ENCODE peak calls at places on chromosomes 11 and 22, in nine cellular contexts. D is A549, K is right atrium auricular region, J is ovary, H is iPS DF 6.9, O is neuronal stem cell, F is uterus, V is left ventricle myocardium inferior, Z is psoas muscle. Y is an unnamed sample. For H3K4me1, the result is how much of the 10 kb centered on the place peaks cover.

GRCh38 chr11:92886243-92886905 is 83.1 kb upstream of the MTNR1B start:
- DNase-seq in H (peak), J (no peak), Z (no peak), O (peak), K (no peak), V (no peak), D (peak), F (peak), Y (peak)

GRCh38 chr11:62788991-62789390 is 1.8 kb downstream of the TMEM179B start:
- DNase-seq in Z (no peak), O (no peak), D (peak), H (no peak), F (no peak), J (no peak), V (no peak), K (no peak), Y (no peak)

GRCh38 chr22:20027966-20028854 is 7.3 kb downstream of the TANGO2 start:
- DNase-seq in O (no peak), F (no peak), H (no peak), V (no peak), K (no peak), D (peak), J (no peak), Z (no peak), Y (no peak)

GRCh38 chr11:65014146-65014960 is at the start of gene ARL2:
- DNase-seq in H (no peak), F (no peak), Z (no peak), O (no peak), D (no peak), J (no peak), K (peak), V (no peak), Y (peak)

GRCh38 chr11:32052218-32052617 is 38.7 kb upstream of the RCN1 start:
- DNase-seq in J (peak), D (peak), F (peak), H (no peak), O (peak), Z (peak), V (no peak), K (peak), Y (peak)

GRCh38 chr22:46145361-46145851 is 4.9 kb upstream of the PPARA start:
- DNase-seq in D (no peak), F (no peak), Z (no peak), V (no peak), O (no peak), J (no peak), K (no peak), H (no peak), Y (no peak)

GRCh38 chr11:13016415-13016814 is 7.3 kb downstream of the RASSF10 start:
- DNase-seq in Z (no peak), H (no peak), K (no peak), F (no peak), D (peak), O (no peak), J (no peak), V (no peak), Y (peak)

GRCh38 chr11:76288166-76288978 is 82.1 kb upstream of the WNT11 start:
- DNase-seq in J (no peak), D (no peak), K (no peak), F (no peak), O (no peak), H (no peak), Z (no peak), V (no peak), Y (no peak)

GRCh38 chr22:37990302-37990701 is 5.9 kb upstream of the SOX10 start:
- DNase-seq in V (peak), F (no peak), K (no peak), Z (no peak), D (no peak), J (no peak), H (no peak), O (no peak), Y (no peak)

GRCh38 chr22:23086787-23087186 is 16.5 kb downstream of the GNAZ start:
- DNase-seq in H (no peak), K (no peak), F (no peak), Z (no peak), D (no peak), J (no peak), O (no peak), V (no peak), Y (no peak)

GRCh38 chr11:61787928-61788491 is 4.4 kb downstream of the TMEM258 start:
- DNase-seq in D (peak), V (no peak), H (peak), K (no peak), Z (no peak), F (peak), O (peak), J (no peak), Y (peak)

GRCh38 chr22:35622132-35622913 is 5.2 kb upstream of the MB start:
- DNase-seq in K (no peak), D (peak), V (peak), Z (peak), J (peak), F (peak), H (no peak), O (no peak), Y (no peak)

GRCh38 chr22:25027052-25027525 is 74.6 kb downstream of the KIAA1671 start:
- DNase-seq in O (no peak), D (no peak), V (no peak), F (no peak), Z (no peak), K (no peak), J (no peak), H (no peak), Y (no peak)

GRCh38 chr11:93585758-93586157 is 42.6 kb upstream of the SMCO4 start:
- DNase-seq in O (no peak), K (no peak), Z (peak), H (no peak), V (no peak), F (no peak), D (peak), J (no peak), Y (peak)

GRCh38 chr22:32411388-32411787 is 659 bp downstream of the RTCB start:
- DNase-seq in F (no peak), O (no peak), D (no peak), H (no peak), J (no peak), Z (no peak), V (no peak), K (no peak), Y (peak)

GRCh38 chr22:32410459-32410858 is 1.6 kb downstream of the RTCB start:
- DNase-seq in V (no peak), D (no peak), H (no peak), Z (no peak), J (no peak), F (no peak), O (no peak), K (no peak), Y (peak)

GRCh38 chr22:32407332-32407731 is 4.7 kb downstream of the RTCB start:
- DNase-seq in D (no peak), O (no peak), J (no peak), F (no peak), Z (no peak), K (no peak), H (no peak), V (no peak), Y (no peak)

GRCh38 chr22:32409977-32410376 is 2.1 kb downstream of the RTCB start:
- DNase-seq in H (no peak), K (no peak), Z (no peak), O (no peak), F (no peak), V (no peak), D (no peak), J (no peak), Y (no peak)

GRCh38 chr22:32407936-32408335 is 4.1 kb downstream of the RTCB start:
- DNase-seq in D (no peak), J (no peak), V (no peak), O (no peak), H (no peak), F (no peak), K (no peak), Z (no peak), Y (no peak)
- H3K4me1 ChIP-seq in D (under half), J (under half), V (under half), O (under half), H (under half), F (under half), K (under half), Z (under half), Y (under half)

DNA sequence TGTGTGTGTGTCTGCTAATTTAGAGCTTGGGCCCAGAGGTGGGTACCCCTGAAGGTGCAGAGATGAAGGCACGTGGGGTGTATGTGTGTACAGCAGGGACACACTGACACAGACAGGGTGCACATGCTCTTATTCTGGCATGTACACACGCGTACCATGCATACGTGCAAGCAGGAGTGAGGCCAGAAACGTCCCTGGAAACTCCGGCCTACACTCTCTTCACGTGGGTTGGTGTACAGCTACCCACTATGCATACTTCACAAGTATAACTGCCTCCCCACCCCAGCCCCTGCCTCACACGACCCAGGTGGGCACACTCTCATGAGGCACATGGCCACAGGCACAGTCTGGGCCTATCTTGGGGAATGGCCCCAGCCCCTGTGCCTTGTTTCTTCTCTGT is 27.5 kb upstream of the JAM3 start:
- DNase-seq in J (no peak), O (no peak), Z (no peak), D (no peak), H (no peak), K (no peak), F (no peak), V (no peak), Y (no peak)
- H3K4me1 ChIP-seq in J (under half), O (under half), Z (under half), D (under half), H (under half), K (half or more), F (under half), V (half or more), Y (under half)

GRCh38 chr11:68353669-68354068 is 41.3 kb downstream of the LRP5 start:
- DNase-seq in F (no peak), D (no peak), O (no peak), Z (no peak), V (no peak), K (no peak), H (no peak), J (no peak), Y (no peak)

GRCh38 chr11:68350759-68351449 is 38.5 kb downstream of the LRP5 start:
- DNase-seq in K (no peak), O (no peak), J (no peak), D (no peak), H (no peak), Z (no peak), F (no peak), V (no peak), Y (no peak)

GRCh38 chr11:68353118-68353517 is 40.7 kb downstream of the LRP5 start:
- DNase-seq in J (no peak), Z (no peak), K (no peak), O (no peak), H (no peak), F (no peak), V (no peak), D (peak), Y (no peak)

GRCh38 chr11:68351450-68352275 is 39.3 kb downstream of the LRP5 start:
- DNase-seq in O (no peak), F (no peak), D (peak), V (no peak), K (no peak), H (no peak), Z (no peak), J (no peak), Y (no peak)

DNA sequence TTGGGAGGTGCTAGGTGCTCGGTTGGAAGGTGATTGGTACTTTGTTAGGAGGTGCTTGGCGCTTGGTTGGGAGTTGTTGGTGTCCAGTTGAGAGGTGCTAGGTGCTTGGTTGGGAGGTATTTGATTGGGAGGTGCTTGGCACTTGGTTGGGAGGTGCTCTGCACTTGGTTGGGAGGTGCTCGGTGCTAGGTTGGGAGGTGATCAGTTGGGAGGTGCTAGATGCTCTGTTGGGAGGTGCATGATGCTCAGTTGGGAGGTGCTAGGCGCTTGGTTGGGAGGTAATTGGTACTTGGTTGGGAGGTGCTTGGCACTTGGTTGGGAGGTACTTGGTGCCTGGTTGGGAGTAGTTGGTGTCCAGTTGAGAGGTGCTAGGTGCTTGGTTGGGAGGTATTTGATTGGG is 40.2 kb downstream of the LRP5 start:
- DNase-seq in K (no peak), D (peak), V (no peak), H (no peak), Z (no peak), F (no peak), J (no peak), O (no peak), Y (no peak)
- H3K4me1 ChIP-seq in K (half or more), D (under half), V (half or more), H (under half), Z (under half), F (under half), J (under half), O (under half), Y (under half)

GRCh38 chr11:120816711-120817110 is 207.2 kb upstream of the TBCEL start:
- DNase-seq in V (no peak), Z (no peak), H (no peak), D (no peak), O (no peak), K (no peak), F (no peak), J (no peak), Y (no peak)
- H3K4me1 ChIP-seq in V (under half), Z (under half), H (under half), D (under half), O (under half), K (under half), F (under half), J (under half), Y (under half)